ENCODE peak calls at places on chromosomes 3 and 15, in four cellular contexts. A is hepatocyte; J is ecto neural progenitor cell; D is stimulated activated CD8-positive, alpha-beta memory T cell treated with anti-CD3 and anti-CD28 coated beads, Interleukin-15, amount 100 ng/mL, for 48 hours. G is an unnamed sample.

GRCh38 chr3:59423707-59424106 is 373.9 kb upstream of the CFAP20DC start:
- DNase-seq in A (no peak), J (no peak), D (no peak), G (no peak)

GRCh38 chr3:29850641-29851040 is 569.8 kb downstream of the RBMS3 start:
- DNase-seq in A (no peak), J (no peak), D (no peak), G (no peak)

GRCh38 chr3:48694610-48695051 is 8.9 kb upstream of the NCKIPSD start:
- DNase-seq in A (peak; percentile 58), J (no peak), D (no peak), G (no peak)

GRCh38 chr3:174613173-174613572 is 246.0 kb upstream of the NAALADL2 start:
- DNase-seq in A (no peak), J (no peak), D (no peak), G (no peak)

GRCh38 chr15:75921732-75922703 is 18.3 kb downstream of the FBXO22 start:
- DNase-seq in A (peak; percentile 74), J (no peak), D (no peak), G (no peak)

GRCh38 chr3:28743843-28744242 is 395.2 kb upstream of the AZI2 start:
- DNase-seq in A (no peak), J (no peak), D (no peak), G (peak; percentile 52)

GRCh38 chr3:170644711-170645110 is 58.8 kb upstream of the SLC7A14 start:
- DNase-seq in A (no peak), J (no peak), D (no peak), G (no peak)

GRCh38 chr3:45950131-45950530 is 6.9 kb downstream of the CXCR6 start:
- DNase-seq in A (no peak), J (no peak), D (no peak), G (no peak)